ENCODE peak calls at places on chromosomes 1 and 21, in eight cellular contexts. G, C, K, Z, X, Q, D and Y are unnamed samples.
A peak's percentile ranks its signal among the peaks of the same experiment; 100 is the strongest.

GRCh38 chr1:228238007-228238406 is 30.2 kb downstream of the OBSCN start:
- DNase-seq in G (no peak), X (no peak), K (no peak), Q (no peak), D (no peak), C (no peak), Z (no peak), Y (no peak)

GRCh38 chr1:162922196-162922595 is 61.2 kb upstream of the CCDC190 start:
- DNase-seq in C (no peak), G (no peak), Q (no peak), X (no peak), K (no peak), D (no peak), Z (no peak), Y (peak; percentile 3)

GRCh38 chr1:8641317-8641997 is 176.0 kb downstream of the RERE start:
- DNase-seq in C (no peak), K (no peak), X (no peak), D (no peak), G (no peak), Z (no peak), Q (no peak), Y (no peak)

GRCh38 chr1:233639611-233640010 is 25.7 kb downstream of the KCNK1 start:
- DNase-seq in G (no peak), K (no peak), Q (no peak), D (no peak), Z (no peak), C (no peak), X (no peak), Y (no peak)

GRCh38 chr1:183548136-183548535 is 42.1 kb downstream of the NCF2 start:
- DNase-seq in D (no peak), Z (no peak), C (no peak), X (no peak), G (no peak), K (no peak), Q (peak; percentile 76), Y (no peak)

GRCh38 chr1:218394416-218394815 is 49.3 kb downstream of the TGFB2 start:
- DNase-seq in K (no peak), Z (no peak), X (no peak), C (no peak), G (no peak), D (no peak), Q (peak; percentile 42), Y (no peak)

GRCh38 chr1:202143011-202143767 is 1.3 kb downstream of the ARL8A start:
- DNase-seq in Z (peak; percentile 29), C (peak; percentile 27), Q (no peak), K (no peak), G (no peak), D (peak; percentile 86), X (no peak), Y (peak; percentile 31)

GRCh38 chr1:40872266-40872665 is 10.1 kb upstream of the CITED4 start:
- DNase-seq in X (no peak), G (no peak), Q (no peak), D (no peak), Z (no peak), C (no peak), K (no peak), Y (peak; percentile 24)

GRCh38 chr1:178031856-178032320 is 62.0 kb upstream of the RASAL2 start:
- DNase-seq in K (no peak), D (peak; percentile 43), Z (peak; percentile 41), C (no peak), G (peak; percentile 43), Q (peak; percentile 78), X (peak; percentile 72), Y (peak; percentile 92)

GRCh38 chr1:156368889-156369684 is at the start of gene RHBG:
- DNase-seq in G (peak; percentile 45), Q (peak; percentile 5), C (no peak), K (no peak), D (no peak), Z (peak; percentile 38), X (no peak), Y (peak; percentile 10)

GRCh38 chr1:246506440-246506784 is 667 bp downstream of the SMYD3 start:
- DNase-seq in K (no peak), Q (no peak), D (no peak), X (no peak), G (no peak), C (no peak), Z (no peak), Y (peak; percentile 7)

GRCh38 chr1:177164380-177165068 is at the start of gene ASTN1:
- DNase-seq in X (peak; percentile 51), Q (peak; percentile 61), D (no peak), Z (no peak), K (no peak), C (no peak), G (no peak), Y (no peak)

GRCh38 chr1:229328598-229329362 is 14.1 kb downstream of the CCSAP start:
- DNase-seq in G (no peak), D (no peak), Z (no peak), Q (no peak), C (no peak), K (no peak), X (no peak), Y (no peak)

GRCh38 chr21:27683292-27683691 is 716.4 kb upstream of the ADAMTS5 start:
- DNase-seq in Q (no peak), G (no peak), C (no peak), Z (no peak), X (no peak), D (no peak), K (no peak), Y (no peak)

GRCh38 chr1:94514095-94514727 is 27.3 kb downstream of the F3 start:
- DNase-seq in X (no peak), Z (no peak), C (no peak), K (no peak), G (peak; percentile 18), Q (peak; percentile 9), D (no peak), Y (peak; percentile 63)

GRCh38 chr1:247576514-247576913 is 11.6 kb upstream of the OR2G2 start:
- DNase-seq in Z (no peak), X (no peak), D (no peak), G (no peak), K (peak; percentile 40), Q (no peak), C (no peak), Y (no peak)